ENCODE peak calls at places on chromosome 14, in six cellular contexts. H is T follicular helper cell, N is GM10248, V is globus pallidus, X is lower lobe of right lung, R is NCI-H526 treated with DMSO at 0.1 percent for 48 hours. L is an unnamed sample.
A peak's percentile ranks its signal among the peaks of the same experiment; 100 is the strongest.

GRCh38 chr14:59474172-59474571 is 9.0 kb upstream of the GPR135 start:
- DNase-seq in H (no peak), N (no peak), V (no peak), X (no peak), R (no peak), L (no peak)

GRCh38 chr14:97185186-97185585 is 388.0 kb downstream of the VRK1 start:
- DNase-seq in H (peak; percentile 6), N (no peak), V (no peak), X (no peak), R (peak; percentile 13), L (no peak)

GRCh38 chr14:34569750-34570149 is 30.2 kb upstream of the EAPP start:
- DNase-seq in H (no peak), N (no peak), V (no peak), X (no peak), R (no peak), L (no peak)

GRCh38 chr14:101062065-101062450 is 158.5 kb upstream of the RTL1 start:
- DNase-seq in H (no peak), N (no peak), V (no peak), X (no peak), R (no peak), L (no peak)

GRCh38 chr14:99231850-99232401 is 40.1 kb downstream of the BCL11B start:
- DNase-seq in H (no peak), N (no peak), V (no peak), X (peak; percentile 23), R (no peak), L (no peak)

GRCh38 chr14:104309657-104310369 is 171.4 kb downstream of the KIF26A start:
- DNase-seq in H (no peak), N (no peak), V (no peak), X (no peak), R (no peak), L (peak; percentile 31)

GRCh38 chr14:88598097-88598675 is 35.3 kb downstream of the ZC3H14 start:
- DNase-seq in H (no peak), N (no peak), V (no peak), X (no peak), R (no peak), L (no peak)

GRCh38 chr14:22200977-22201605 is 387.9 kb downstream of the DAD1 start:
- DNase-seq in H (peak; percentile 3), N (peak; percentile 22), V (peak; percentile 11), X (no peak), R (no peak), L (no peak)

GRCh38 chr14:58792421-58792820 is 154.7 kb downstream of the DACT1 start:
- DNase-seq in H (no peak), N (no peak), V (no peak), X (no peak), R (no peak), L (no peak)

GRCh38 chr14:92490239-92490959 is 23.2 kb upstream of the RIN3 start:
- DNase-seq in H (no peak), N (no peak), V (peak; percentile 41), X (no peak), R (no peak), L (no peak)

GRCh38 chr14:81416233-81416927 is 16.3 kb upstream of the STON2 start:
- DNase-seq in H (no peak), N (no peak), V (peak; percentile 66), X (no peak), R (no peak), L (no peak)

L was measured in right lobe of liver.